ENCODE peak calls at places on chromosomes 7 and 10, in five cellular contexts. E, O, U, V and L are unnamed samples.

GRCh38 chr7:105932835-105933477 is 30.1 kb upstream of the CDHR3 start:
- DNase-seq in V (no peak), O (peak), E (peak), U (peak), L (no peak)

GRCh38 chr10:110363572-110364411 is 59.1 kb upstream of the SMNDC1 start:
- DNase-seq in O (no peak), V (no peak), U (no peak), E (no peak), L (no peak)

GRCh38 chr7:2633538-2634264 is 1.9 kb downstream of the TTYH3 start:
- DNase-seq in E (no peak), V (peak), U (peak), O (peak), L (no peak)

GRCh38 chr7:106217089-106217542 is 67.7 kb downstream of the NAMPT start:
- DNase-seq in O (no peak), E (no peak), U (no peak), V (no peak), L (no peak)

GRCh38 chr7:15832996-15833395 is 146.5 kb upstream of the MEOX2 start:
- DNase-seq in O (peak), U (no peak), V (no peak), E (no peak), L (no peak)

GRCh38 chr10:30037620-30038336 is 21.6 kb downstream of the JCAD start:
- DNase-seq in O (no peak), E (no peak), U (no peak), V (no peak), L (no peak)

GRCh38 chr10:93515963-93516450 is 19.6 kb downstream of the CEP55 start:
- DNase-seq in U (no peak), V (no peak), E (no peak), O (no peak), L (no peak)

GRCh38 chr7:100879685-100880261 is 4.9 kb downstream of the SRRT start:
- DNase-seq in U (peak), V (no peak), E (no peak), O (no peak), L (no peak)